ENCODE peak calls at places on chromosomes 1 and 21, in four cellular contexts. One of them, this sample, is unnamed.

GRCh38 chr21:36966066-36966845 is at the start of gene HLCS:
- DNase-seq in Peyer's patch: peak; percentile 61
- DNase-seq in right lobe of liver: peak; percentile 77
- DNase-seq in activated CD8-positive, alpha-beta T cell treated with anti-CD3 and anti-CD28 coated beads for 36 hours: peak; percentile 78
- DNase-seq in this sample: peak; percentile 90

GRCh38 chr1:59803458-59804038 is 11.2 kb upstream of the HOOK1 start:
- DNase-seq in Peyer's patch: no peak
- DNase-seq in right lobe of liver: no peak
- DNase-seq in activated CD8-positive, alpha-beta T cell treated with anti-CD3 and anti-CD28 coated beads for 36 hours: no peak
- DNase-seq in this sample: no peak

GRCh38 chr21:27225142-27225541 is 258.3 kb upstream of the ADAMTS5 start:
- DNase-seq in Peyer's patch: no peak
- DNase-seq in right lobe of liver: no peak
- DNase-seq in activated CD8-positive, alpha-beta T cell treated with anti-CD3 and anti-CD28 coated beads for 36 hours: no peak
- DNase-seq in this sample: no peak

GRCh38 chr1:59156526-59157196 is 140.2 kb upstream of the FGGY start:
- DNase-seq in Peyer's patch: no peak
- DNase-seq in right lobe of liver: no peak
- DNase-seq in activated CD8-positive, alpha-beta T cell treated with anti-CD3 and anti-CD28 coated beads for 36 hours: no peak
- DNase-seq in this sample: no peak

GRCh38 chr21:41727784-41728763 is 38.8 kb downstream of the RIPK4 start:
- DNase-seq in Peyer's patch: no peak
- DNase-seq in right lobe of liver: no peak
- DNase-seq in activated CD8-positive, alpha-beta T cell treated with anti-CD3 and anti-CD28 coated beads for 36 hours: no peak
- DNase-seq in this sample: no peak

GRCh38 chr1:1597275-1597930 is 2.5 kb downstream of the FNDC10 start:
- DNase-seq in Peyer's patch: no peak
- DNase-seq in right lobe of liver: no peak
- DNase-seq in activated CD8-positive, alpha-beta T cell treated with anti-CD3 and anti-CD28 coated beads for 36 hours: peak; percentile 52
- DNase-seq in this sample: peak; percentile 76

GRCh38 chr1:94974824-94975223 is 47.9 kb upstream of the CNN3 start:
- DNase-seq in Peyer's patch: no peak
- DNase-seq in right lobe of liver: no peak
- DNase-seq in activated CD8-positive, alpha-beta T cell treated with anti-CD3 and anti-CD28 coated beads for 36 hours: no peak
- DNase-seq in this sample: no peak

GRCh38 chr1:14924012-14924452 is 229.5 kb upstream of the TMEM51 start:
- DNase-seq in Peyer's patch: no peak
- DNase-seq in right lobe of liver: peak; percentile 57
- DNase-seq in activated CD8-positive, alpha-beta T cell treated with anti-CD3 and anti-CD28 coated beads for 36 hours: peak; percentile 27
- DNase-seq in this sample: peak; percentile 78

GRCh38 chr1:208534604-208534907 is 290.4 kb upstream of the PLXNA2 start:
- DNase-seq in Peyer's patch: no peak
- DNase-seq in right lobe of liver: no peak
- DNase-seq in activated CD8-positive, alpha-beta T cell treated with anti-CD3 and anti-CD28 coated beads for 36 hours: no peak
- DNase-seq in this sample: no peak
- TF ChIP-seq CTCF in Peyer's patch: no peak
- TF ChIP-seq CTCF in right lobe of liver: no peak
- TF ChIP-seq CTCF in activated CD8-positive, alpha-beta T cell treated with anti-CD3 and anti-CD28 coated beads for 36 hours: no peak
- TF ChIP-seq CTCF in this sample: no peak

GRCh38 chr1:231931846-231932454 is 305.4 kb downstream of the DISC1 start:
- DNase-seq in Peyer's patch: no peak
- DNase-seq in right lobe of liver: no peak
- DNase-seq in activated CD8-positive, alpha-beta T cell treated with anti-CD3 and anti-CD28 coated beads for 36 hours: peak; percentile 76
- DNase-seq in this sample: peak; percentile 26
- TF ChIP-seq CTCF in Peyer's patch: peak; percentile 44
- TF ChIP-seq CTCF in right lobe of liver: peak; percentile 33
- TF ChIP-seq CTCF in activated CD8-positive, alpha-beta T cell treated with anti-CD3 and anti-CD28 coated beads for 36 hours: peak; percentile 96
- TF ChIP-seq CTCF in this sample: no peak

DNA sequence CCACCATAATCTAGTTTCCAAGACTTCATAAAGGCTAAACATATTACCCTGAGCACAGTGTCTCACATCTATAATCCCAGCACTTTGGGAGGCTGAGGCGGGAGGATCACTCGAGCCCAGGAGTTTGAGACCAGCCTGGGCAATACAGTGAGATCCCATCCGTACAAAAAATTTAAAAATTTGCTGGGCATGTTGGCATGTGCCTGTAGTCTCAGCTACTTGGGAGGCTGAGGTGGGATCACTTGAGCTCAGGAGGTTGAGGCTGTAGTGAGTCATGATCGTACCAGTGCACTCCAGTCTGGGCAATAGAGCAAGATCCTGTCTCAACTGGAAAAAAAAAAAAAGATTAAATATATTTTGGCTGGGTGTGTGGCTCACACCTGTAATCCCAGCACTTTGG is 90.1 kb downstream of the PTPN14 start:
- DNase-seq in Peyer's patch: no peak
- DNase-seq in right lobe of liver: no peak
- DNase-seq in activated CD8-positive, alpha-beta T cell treated with anti-CD3 and anti-CD28 coated beads for 36 hours: no peak
- DNase-seq in this sample: no peak
- TF ChIP-seq CTCF in Peyer's patch: no peak
- TF ChIP-seq CTCF in right lobe of liver: no peak
- TF ChIP-seq CTCF in activated CD8-positive, alpha-beta T cell treated with anti-CD3 and anti-CD28 coated beads for 36 hours: no peak
- TF ChIP-seq CTCF in this sample: no peak

GRCh38 chr1:65792671-65793358 is at the start of gene PDE4B:
- DNase-seq in Peyer's patch: no peak
- DNase-seq in right lobe of liver: no peak
- DNase-seq in activated CD8-positive, alpha-beta T cell treated with anti-CD3 and anti-CD28 coated beads for 36 hours: no peak
- DNase-seq in this sample: peak; percentile 10
- TF ChIP-seq CTCF in Peyer's patch: no peak
- TF ChIP-seq CTCF in right lobe of liver: no peak
- TF ChIP-seq CTCF in activated CD8-positive, alpha-beta T cell treated with anti-CD3 and anti-CD28 coated beads for 36 hours: no peak
- TF ChIP-seq CTCF in this sample: no peak

DNA sequence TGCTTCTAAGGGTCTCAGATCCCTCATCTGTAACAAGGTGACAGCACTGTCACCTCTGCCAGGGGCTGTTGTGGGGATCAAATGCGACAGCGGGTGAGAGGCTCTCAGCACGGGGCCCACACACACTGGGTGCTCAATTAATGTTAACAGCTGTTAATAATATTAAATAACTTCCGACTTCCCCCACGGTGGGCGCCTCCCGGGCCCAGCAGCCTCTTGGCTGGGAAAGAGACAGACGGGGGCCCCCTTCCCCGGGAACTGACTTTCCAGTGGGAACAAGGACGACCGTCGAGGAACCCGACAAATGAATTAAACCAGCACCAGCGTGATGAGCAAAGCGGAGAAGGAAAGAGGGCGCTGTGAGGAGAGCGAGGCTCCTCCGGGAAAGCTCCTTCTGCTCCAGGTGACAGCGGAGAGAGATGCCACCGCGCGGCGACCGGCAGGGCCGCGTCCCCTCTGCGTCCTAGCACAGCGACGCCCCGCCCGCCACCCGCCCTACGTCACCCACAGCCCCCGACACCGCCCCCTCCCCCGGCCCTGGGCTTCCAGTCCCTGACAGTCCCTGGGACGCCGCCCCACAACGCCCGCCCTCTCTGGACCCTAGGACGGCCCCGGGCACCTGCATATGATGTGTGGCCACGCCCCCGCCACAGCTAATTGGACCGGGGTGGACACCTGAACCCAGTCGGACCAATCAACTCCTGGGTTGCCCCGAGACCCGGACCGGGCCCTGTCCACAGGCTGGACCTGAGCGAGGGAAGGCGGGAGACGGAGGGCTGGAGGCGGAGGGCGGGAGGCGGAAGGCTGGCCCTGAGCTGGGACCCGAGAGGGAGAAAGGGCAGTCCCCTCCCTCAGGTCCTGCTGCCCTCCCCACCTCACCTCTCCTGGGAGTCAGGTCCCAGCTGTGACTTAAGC is 38.2 kb downstream of the MATN1 start:
- DNase-seq in Peyer's patch: no peak
- DNase-seq in right lobe of liver: no peak
- DNase-seq in activated CD8-positive, alpha-beta T cell treated with anti-CD3 and anti-CD28 coated beads for 36 hours: peak; percentile 31
- DNase-seq in this sample: no peak
- TF ChIP-seq CTCF in Peyer's patch: peak; percentile 37
- TF ChIP-seq CTCF in right lobe of liver: no peak
- TF ChIP-seq CTCF in activated CD8-positive, alpha-beta T cell treated with anti-CD3 and anti-CD28 coated beads for 36 hours: no peak
- TF ChIP-seq CTCF in this sample: no peak

DNA sequence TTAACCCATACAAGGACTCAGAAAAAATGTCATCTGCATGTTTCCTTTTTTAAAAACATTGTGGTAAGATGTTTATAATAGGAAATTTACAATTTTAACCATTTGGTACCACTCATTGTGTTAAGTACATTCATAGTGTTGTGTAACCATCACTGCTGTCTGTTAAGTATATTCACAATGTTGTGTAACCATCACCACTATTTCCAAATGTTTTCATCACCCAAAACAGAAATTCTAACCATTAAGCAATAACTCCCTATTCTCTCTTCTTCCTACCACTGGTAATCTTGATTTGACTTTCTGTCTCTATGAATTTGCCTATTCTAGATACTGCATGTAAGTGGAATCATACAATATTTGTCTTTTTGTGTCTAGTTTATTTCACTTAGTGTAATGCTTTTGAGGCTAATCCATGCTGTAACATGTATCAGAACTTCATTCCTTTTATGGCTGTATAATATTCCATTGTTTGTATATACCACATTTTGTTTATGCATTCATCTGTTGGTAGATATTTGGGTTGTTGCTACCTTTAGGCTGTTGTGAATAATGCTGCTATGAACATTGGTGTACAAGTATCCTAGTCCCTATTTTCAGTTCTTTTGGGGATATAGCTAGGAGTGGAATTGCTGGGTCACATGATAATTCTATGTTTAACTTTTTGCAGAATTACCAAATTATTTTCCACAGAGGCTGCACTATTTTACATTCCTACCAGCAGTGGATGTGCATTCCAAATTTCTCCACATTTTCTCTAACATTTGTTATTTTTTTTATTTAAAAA is 14.1 kb downstream of the HIPK1 start:
- DNase-seq in Peyer's patch: no peak
- DNase-seq in right lobe of liver: no peak
- DNase-seq in activated CD8-positive, alpha-beta T cell treated with anti-CD3 and anti-CD28 coated beads for 36 hours: no peak
- DNase-seq in this sample: no peak
- TF ChIP-seq CTCF in Peyer's patch: no peak
- TF ChIP-seq CTCF in right lobe of liver: no peak
- TF ChIP-seq CTCF in activated CD8-positive, alpha-beta T cell treated with anti-CD3 and anti-CD28 coated beads for 36 hours: no peak
- TF ChIP-seq CTCF in this sample: no peak

DNA sequence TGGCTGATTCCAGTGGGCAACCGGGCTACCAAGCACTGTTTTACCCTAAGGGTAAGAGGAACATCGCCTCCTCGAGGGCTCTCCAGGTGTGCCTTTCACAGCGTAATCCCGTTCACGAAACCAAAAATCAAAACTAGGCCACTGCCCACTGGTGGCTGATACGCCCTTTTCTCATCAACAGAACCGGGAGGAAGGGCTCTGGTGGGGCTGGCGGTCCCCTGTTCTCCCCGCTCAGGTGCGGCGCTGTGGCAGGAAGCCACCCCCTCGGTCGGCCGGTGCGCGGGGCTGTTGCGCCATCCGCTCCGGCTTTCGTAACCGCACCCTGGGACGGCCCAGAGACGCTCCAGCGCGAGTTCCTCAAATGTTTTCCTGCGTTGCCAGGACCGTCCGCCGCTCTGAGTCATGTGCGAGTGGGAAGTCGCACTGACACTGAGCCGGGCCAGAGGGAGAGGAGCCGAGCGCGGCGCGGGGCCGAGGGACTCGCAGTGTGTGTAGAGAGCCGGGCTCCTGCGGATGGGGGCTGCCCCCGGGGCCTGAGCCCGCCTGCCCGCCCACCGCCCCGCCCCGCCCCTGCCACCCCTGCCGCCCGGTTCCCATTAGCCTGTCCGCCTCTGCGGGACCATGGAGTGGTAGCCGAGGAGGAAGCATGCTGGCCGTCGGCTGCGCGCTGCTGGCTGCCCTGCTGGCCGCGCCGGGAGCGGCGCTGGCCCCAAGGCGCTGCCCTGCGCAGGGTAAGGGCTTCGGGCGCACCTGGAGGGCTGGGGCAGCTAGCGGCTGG is at the start of gene IL6R:
- DNase-seq in Peyer's patch: peak; percentile 80
- DNase-seq in right lobe of liver: peak; percentile 95
- DNase-seq in activated CD8-positive, alpha-beta T cell treated with anti-CD3 and anti-CD28 coated beads for 36 hours: peak; percentile 74
- DNase-seq in this sample: peak; percentile 65
- TF ChIP-seq CTCF in Peyer's patch: peak; percentile 89
- TF ChIP-seq CTCF in right lobe of liver: no peak
- TF ChIP-seq CTCF in activated CD8-positive, alpha-beta T cell treated with anti-CD3 and anti-CD28 coated beads for 36 hours: peak; percentile 42
- TF ChIP-seq CTCF in this sample: peak; percentile 30

DNA sequence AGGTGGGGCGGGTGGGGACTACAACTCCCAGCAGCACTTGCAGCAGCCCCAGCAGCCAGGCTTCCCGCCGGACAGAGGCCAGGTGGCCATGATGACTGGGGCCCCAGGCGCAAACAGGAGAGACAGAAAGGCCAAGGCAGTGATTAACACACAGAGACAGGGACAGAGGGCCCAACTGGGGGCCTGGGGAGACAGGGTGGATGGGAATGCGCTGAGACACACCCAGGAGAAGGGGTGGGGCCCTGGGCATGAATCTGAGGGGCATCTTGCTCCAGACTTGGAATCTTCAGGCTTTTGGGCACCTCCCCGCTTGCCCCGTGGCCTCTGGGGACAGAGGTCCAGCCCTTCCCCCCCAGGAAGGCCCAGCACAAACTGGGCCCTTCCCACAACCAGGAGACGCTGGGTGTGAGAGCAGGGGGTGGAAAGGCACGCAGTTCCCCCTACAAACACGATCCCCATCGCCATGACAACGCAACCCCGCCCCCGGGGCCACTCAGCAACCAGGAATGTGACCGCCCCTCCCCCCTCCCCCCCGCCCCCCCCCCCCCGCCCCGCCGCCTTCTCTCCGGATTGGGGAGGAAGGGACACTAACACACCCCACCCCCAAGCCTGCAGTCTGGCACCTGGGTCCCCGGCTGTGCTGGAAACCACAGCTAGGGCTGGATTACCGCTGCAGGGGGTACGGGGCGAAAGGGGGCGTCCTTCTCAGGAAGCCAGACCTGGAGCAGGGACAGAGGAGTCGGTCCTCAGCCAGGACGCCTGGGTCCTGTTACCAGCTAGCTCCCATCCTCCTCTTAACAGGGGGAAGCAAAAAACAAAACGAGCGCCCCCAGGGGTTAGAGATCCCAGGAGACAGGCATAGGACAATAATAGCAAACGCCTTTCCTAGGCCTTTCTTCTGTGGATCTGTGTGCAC is 4.5 kb downstream of the HDGF start:
- DNase-seq in Peyer's patch: peak; percentile 74
- DNase-seq in right lobe of liver: peak; percentile 96
- DNase-seq in activated CD8-positive, alpha-beta T cell treated with anti-CD3 and anti-CD28 coated beads for 36 hours: peak; percentile 85
- DNase-seq in this sample: peak; percentile 78
- TF ChIP-seq CTCF in Peyer's patch: peak; percentile 2
- TF ChIP-seq CTCF in right lobe of liver: no peak
- TF ChIP-seq CTCF in activated CD8-positive, alpha-beta T cell treated with anti-CD3 and anti-CD28 coated beads for 36 hours: no peak
- TF ChIP-seq CTCF in this sample: no peak

GRCh38 chr1:169484107-169484506 is 1.6 kb downstream of the SLC19A2 start:
- DNase-seq in Peyer's patch: no peak
- DNase-seq in right lobe of liver: no peak
- DNase-seq in activated CD8-positive, alpha-beta T cell treated with anti-CD3 and anti-CD28 coated beads for 36 hours: no peak
- DNase-seq in this sample: no peak

GRCh38 chr1:169486281-169486904 is 649 bp upstream of the SLC19A2 start:
- DNase-seq in Peyer's patch: no peak
- DNase-seq in right lobe of liver: no peak
- DNase-seq in activated CD8-positive, alpha-beta T cell treated with anti-CD3 and anti-CD28 coated beads for 36 hours: no peak
- DNase-seq in this sample: peak; percentile 24

GRCh38 chr1:169484683-169485426 is 889 bp downstream of the SLC19A2 start:
- DNase-seq in Peyer's patch: peak; percentile 39
- DNase-seq in right lobe of liver: peak; percentile 77
- DNase-seq in activated CD8-positive, alpha-beta T cell treated with anti-CD3 and anti-CD28 coated beads for 36 hours: peak; percentile 60
- DNase-seq in this sample: peak; percentile 38

GRCh38 chr1:169487153-169487552 is 1.4 kb upstream of the SLC19A2 start:
- DNase-seq in Peyer's patch: no peak
- DNase-seq in right lobe of liver: no peak
- DNase-seq in activated CD8-positive, alpha-beta T cell treated with anti-CD3 and anti-CD28 coated beads for 36 hours: no peak
- DNase-seq in this sample: no peak

GRCh38 chr1:169485427-169486280 is at the start of gene SLC19A2:
- DNase-seq in Peyer's patch: peak; percentile 96
- DNase-seq in right lobe of liver: peak; percentile 100
- DNase-seq in activated CD8-positive, alpha-beta T cell treated with anti-CD3 and anti-CD28 coated beads for 36 hours: peak; percentile 96
- DNase-seq in this sample: peak; percentile 98
- TF ChIP-seq CTCF in Peyer's patch: peak; percentile 52
- TF ChIP-seq CTCF in right lobe of liver: no peak
- TF ChIP-seq CTCF in activated CD8-positive, alpha-beta T cell treated with anti-CD3 and anti-CD28 coated beads for 36 hours: peak; percentile 11
- TF ChIP-seq CTCF in this sample: peak; percentile 30

GRCh38 chr1:150072959-150073358 is 5.4 kb downstream of the VPS45 start:
- DNase-seq in Peyer's patch: no peak
- DNase-seq in right lobe of liver: no peak
- DNase-seq in activated CD8-positive, alpha-beta T cell treated with anti-CD3 and anti-CD28 coated beads for 36 hours: no peak
- DNase-seq in this sample: peak; percentile 45
- TF ChIP-seq CTCF in Peyer's patch: peak; percentile 61
- TF ChIP-seq CTCF in right lobe of liver: peak; percentile 36
- TF ChIP-seq CTCF in activated CD8-positive, alpha-beta T cell treated with anti-CD3 and anti-CD28 coated beads for 36 hours: peak; percentile 62
- TF ChIP-seq CTCF in this sample: no peak

This sample was measured in GM13976.